ENCODE peak calls at places on chromosomes 16 and 17, in ten cellular contexts. B is transverse colon; S is IMR-90; R is left lung; K is SHP77; E is AG04449; F is mammary epithelial cell; H is amniotic epithelial cell; T is central memory CD4-positive, alpha-beta T cell; P is tibial artery. X is an unnamed sample.

GRCh38 chr17:27315322-27315721 is 21.4 kb downstream of the WSB1 start:
- DNase-seq in S (peak), R (no peak), F (peak), B (peak), P (peak), K (no peak), H (peak), E (peak), T (no peak), X (no peak)

GRCh38 chr17:41340934-41341861 is 9.4 kb downstream of the KRT33A start:
- DNase-seq in R (no peak), T (peak), S (no peak), P (no peak), F (no peak), K (no peak), E (no peak), H (no peak), B (no peak), X (peak)

GRCh38 chr17:81417049-81417878 is 22.0 kb downstream of the BAHCC1 start:
- DNase-seq in H (no peak), R (no peak), K (no peak), E (peak), T (no peak), S (no peak), F (no peak), B (no peak), P (peak), X (no peak)

GRCh38 chr16:54688339-54688738 is 242.3 kb upstream of the IRX5 start:
- DNase-seq in E (no peak), B (no peak), T (no peak), R (no peak), F (no peak), S (no peak), H (no peak), P (no peak), K (no peak), X (no peak)

GRCh38 chr16:73047536-73048291 is at the start of gene ZFHX3:
- DNase-seq in S (peak), B (peak), H (no peak), T (peak), E (no peak), R (peak), P (peak), K (peak), F (peak), X (no peak)

GRCh38 chr16:3471518-3472176 is 23.6 kb downstream of the C16orf90 start:
- DNase-seq in R (no peak), K (no peak), T (no peak), S (no peak), F (no peak), H (no peak), P (no peak), B (no peak), E (no peak), X (no peak)

GRCh38 chr17:80111702-80112470 is 10.5 kb downstream of the GAA start:
- DNase-seq in F (no peak), B (no peak), T (no peak), S (no peak), K (no peak), E (no peak), P (no peak), R (no peak), H (no peak), X (no peak)

GRCh38 chr16:67423015-67423414 is 6.7 kb upstream of the ZDHHC1 start:
- DNase-seq in H (no peak), P (no peak), B (no peak), T (no peak), F (no peak), R (no peak), E (no peak), K (no peak), S (no peak), X (no peak)

GRCh38 chr17:20151174-20151573 is 142.0 kb downstream of the SPECC1 start:
- DNase-seq in T (no peak), K (no peak), P (no peak), F (no peak), H (no peak), S (no peak), R (no peak), E (no peak), B (no peak), X (no peak)

GRCh38 chr17:80647746-80648145 is 103.1 kb downstream of the RPTOR start:
- DNase-seq in R (no peak), B (no peak), K (no peak), P (no peak), S (peak), E (peak), T (no peak), H (peak), F (peak), X (no peak)

GRCh38 chr17:59839646-59840328 is 53.0 kb downstream of the TUBD1 start:
- DNase-seq in R (no peak), B (no peak), K (no peak), F (no peak), H (peak), E (no peak), P (no peak), T (no peak), S (no peak), X (no peak)

GRCh38 chr17:78113804-78114785 is 14.5 kb downstream of the TMC6 start:
- DNase-seq in H (no peak), T (no peak), F (no peak), E (no peak), B (no peak), P (no peak), R (peak), K (no peak), S (no peak), X (no peak)

GRCh38 chr17:57257911-57258885 is 1.9 kb downstream of the MSI2 start:
- DNase-seq in K (no peak), S (no peak), E (no peak), F (no peak), B (no peak), R (no peak), T (no peak), P (no peak), H (peak), X (no peak)

GRCh38 chr17:60305141-60305540 is 86.8 kb downstream of the USP32 start:
- DNase-seq in S (no peak), H (peak), T (peak), B (no peak), E (no peak), P (no peak), K (no peak), F (peak), R (no peak), X (peak)

GRCh38 chr17:76682306-76682705 is 28.5 kb downstream of the MXRA7 start:
- DNase-seq in S (no peak), F (no peak), T (no peak), P (no peak), E (no peak), K (no peak), B (no peak), R (no peak), H (peak), X (no peak)

GRCh38 chr17:9389116-9389515 is 186.5 kb downstream of the STX8 start:
- DNase-seq in F (peak), S (peak), R (no peak), E (peak), B (no peak), H (peak), T (no peak), P (no peak), K (no peak), X (peak)

GRCh38 chr17:3043737-3044365 is 19.6 kb downstream of the OR1D5 start:
- DNase-seq in T (no peak), F (no peak), P (no peak), B (no peak), H (no peak), R (peak), K (no peak), S (no peak), E (no peak), X (no peak)

GRCh38 chr17:81710514-81711308 is 1.4 kb upstream of the SLC25A10 start:
- DNase-seq in B (peak), H (peak), K (peak), F (no peak), T (no peak), P (no peak), R (peak), E (no peak), S (no peak), X (no peak)

GRCh38 chr17:76363107-76363801 is 9.5 kb upstream of the PRPSAP1 start:
- DNase-seq in R (peak), K (no peak), B (no peak), E (no peak), S (no peak), T (no peak), P (no peak), F (no peak), H (no peak), X (no peak)

GRCh38 chr16:89921699-89922476 is 1.3 kb upstream of the TUBB3 start:
- DNase-seq in E (peak), P (peak), R (peak), T (no peak), B (peak), F (peak), S (peak), H (peak), K (peak), X (no peak)

GRCh38 chr16:87213536-87213935 is 103.7 kb downstream of the C16orf95 start:
- DNase-seq in F (no peak), B (no peak), S (no peak), P (no peak), T (no peak), K (no peak), R (no peak), H (no peak), E (no peak), X (no peak)

GRCh38 chr17:80889897-80890550 is 101.6 kb upstream of the CHMP6 start:
- DNase-seq in E (no peak), P (no peak), T (peak), S (no peak), B (no peak), R (peak), F (no peak), K (no peak), H (no peak), X (no peak)

GRCh38 chr17:7113273-7114071 is 1.1 kb downstream of the ASGR2 start:
- DNase-seq in T (no peak), S (no peak), P (no peak), K (no peak), B (no peak), H (no peak), F (no peak), R (peak), E (no peak), X (no peak)

GRCh38 chr16:19147627-19148026 is 20.4 kb upstream of the SYT17 start:
- DNase-seq in R (no peak), T (no peak), S (no peak), B (no peak), K (no peak), P (no peak), F (no peak), H (no peak), E (no peak), X (no peak)

GRCh38 chr16:6125483-6126259 is 1028.1 kb upstream of the EEF2KMT start:
- DNase-seq in S (no peak), E (no peak), H (no peak), K (no peak), B (no peak), T (no peak), P (no peak), R (no peak), F (no peak), X (no peak)

GRCh38 chr16:10981697-10982216 is 37.4 kb downstream of the CLEC16A start:
- DNase-seq in P (no peak), B (no peak), K (peak), T (no peak), R (no peak), E (no peak), H (no peak), S (no peak), F (peak), X (no peak)

GRCh38 chr17:19705201-19705600 is 11.2 kb downstream of the SLC47A2 start:
- DNase-seq in F (no peak), S (no peak), B (no peak), K (no peak), P (no peak), H (no peak), E (no peak), R (no peak), T (no peak), X (no peak)

GRCh38 chr17:74779948-74780400 is 3.8 kb upstream of the NAT9 start:
- DNase-seq in F (no peak), P (peak), S (no peak), B (peak), R (peak), E (no peak), H (no peak), T (peak), K (no peak), X (peak)

GRCh38 chr17:57537524-57538410 is 207.3 kb downstream of the CCDC182 start:
- DNase-seq in P (no peak), K (peak), F (no peak), B (no peak), S (no peak), H (no peak), T (no peak), E (no peak), R (peak), X (no peak)

GRCh38 chr16:69166221-69166833 is 20.6 kb upstream of the SNTB2 start:
- DNase-seq in R (no peak), F (peak), T (peak), K (no peak), H (no peak), B (no peak), S (peak), P (no peak), E (no peak), X (no peak)

GRCh38 chr16:68406458-68407041 is 41.8 kb downstream of the SMPD3 start:
- DNase-seq in E (peak), K (no peak), P (no peak), S (peak), R (no peak), F (no peak), B (no peak), H (peak), T (no peak), X (no peak)

GRCh38 chr16:85234310-85235235 is 122.3 kb upstream of the CIBAR2 start:
- DNase-seq in F (no peak), K (no peak), H (peak), T (no peak), B (peak), S (peak), E (no peak), P (peak), R (no peak), X (no peak)

GRCh38 chr16:77748426-77748825 is 26.1 kb downstream of the NUDT7 start:
- DNase-seq in K (no peak), S (no peak), E (no peak), B (no peak), H (no peak), P (no peak), F (no peak), R (no peak), T (no peak), X (no peak)

GRCh38 chr17:64386412-64387144 is 4.1 kb downstream of the PECAM1 start:
- DNase-seq in H (peak), B (no peak), F (no peak), R (no peak), T (no peak), K (no peak), P (no peak), S (no peak), E (no peak), X (no peak)

GRCh38 chr16:14371778-14372431 is 258.2 kb downstream of the PARN start:
- DNase-seq in B (no peak), P (no peak), S (no peak), T (no peak), F (no peak), R (peak), H (no peak), K (no peak), E (no peak), X (no peak)

GRCh38 chr17:40097931-40098845 is 2.2 kb downstream of the NR1D1 start:
- DNase-seq in E (no peak), R (no peak), T (no peak), B (peak), H (peak), S (no peak), F (peak), K (no peak), P (peak), X (no peak)

GRCh38 chr16:20905576-20905975 is 5.0 kb downstream of the LYRM1 start:
- DNase-seq in S (peak), P (no peak), E (no peak), T (no peak), H (peak), R (no peak), B (no peak), K (no peak), F (no peak), X (no peak)

X was measured in GM12878.